ENCODE peak calls at places on chromosomes 4 and X, in five cellular contexts. B, S, U, N and O are unnamed samples.

GRCh38 chr4:186772936-186773335 is 49.3 kb upstream of the FAT1 start:
- DNase-seq in B (no peak), S (no peak), U (no peak), N (no peak), O (no peak)

GRCh38 chr4:166165829-166166420 is 292.9 kb downstream of the TLL1 start:
- DNase-seq in B (no peak), S (no peak), U (no peak), N (no peak), O (peak; percentile 3)

GRCh38 chr4:151114338-151114737 is 14.9 kb downstream of the RPS3A start:
- DNase-seq in B (no peak), S (no peak), U (no peak), N (no peak), O (no peak)

GRCh38 chrX:10875995-10876394 is 235.1 kb upstream of the HCCS start:
- DNase-seq in B (no peak), S (no peak), U (no peak), N (no peak), O (no peak)

GRCh38 chrX:18146954-18147353 is 73.7 kb downstream of the BEND2 start:
- DNase-seq in B (no peak), S (no peak), U (no peak), N (no peak), O (peak; percentile 36)

GRCh38 chr4:147049940-147050852 is 104.5 kb upstream of the TTC29 start:
- DNase-seq in B (peak; percentile 38), S (no peak), U (no peak), N (no peak), O (no peak)

GRCh38 chr4:10173039-10173753 is 56.6 kb upstream of the WDR1 start:
- DNase-seq in B (peak; percentile 42), S (no peak), U (no peak), N (peak; percentile 27), O (no peak)

GRCh38 chr4:81504685-81505598 is 33.2 kb upstream of the RASGEF1B start:
- DNase-seq in B (peak; percentile 83), S (peak; percentile 48), U (peak; percentile 23), N (peak; percentile 50), O (peak; percentile 83)

GRCh38 chr4:130054895-130055294 is 958.9 kb downstream of the C4orf33 start:
- DNase-seq in B (no peak), S (no peak), U (no peak), N (no peak), O (no peak)

GRCh38 chr4:161320377-161320776 is 843.4 kb downstream of the FSTL5 start:
- DNase-seq in B (no peak), S (no peak), U (no peak), N (no peak), O (no peak)

GRCh38 chrX:85024044-85024443 is 20.4 kb downstream of the APOOL start:
- DNase-seq in B (no peak), S (no peak), U (no peak), N (no peak), O (no peak)

GRCh38 chr4:88828846-88829245 is 131.2 kb upstream of the NAP1L5 start:
- DNase-seq in B (no peak), S (no peak), U (no peak), N (no peak), O (no peak)

DNA sequence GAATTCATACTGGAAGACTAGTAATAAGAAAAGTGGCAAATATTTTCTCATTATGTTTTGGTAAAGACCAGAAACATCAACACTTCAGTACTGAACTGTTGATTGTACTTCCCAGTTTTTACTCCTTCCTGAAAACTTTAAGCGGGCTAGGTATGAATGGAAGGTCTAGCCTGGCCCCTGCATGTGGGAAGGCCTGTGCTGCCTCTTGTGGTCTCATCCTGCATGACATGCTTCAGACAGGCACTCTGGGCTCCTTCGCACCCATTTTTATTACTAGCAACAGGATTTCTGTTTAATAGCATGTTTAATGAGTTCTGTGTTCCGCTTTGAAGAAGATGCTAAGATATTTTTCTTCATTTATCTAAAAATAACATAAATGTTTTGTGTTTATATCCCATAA is 279.1 kb downstream of the ANK2 start:
- DNase-seq in B (no peak), S (no peak), U (no peak), N (no peak), O (peak; percentile 29)
- TF ChIP-seq CTCF in B (no peak), S (peak; percentile 46), U (no peak), N (no peak), O (peak; percentile 54)

DNA sequence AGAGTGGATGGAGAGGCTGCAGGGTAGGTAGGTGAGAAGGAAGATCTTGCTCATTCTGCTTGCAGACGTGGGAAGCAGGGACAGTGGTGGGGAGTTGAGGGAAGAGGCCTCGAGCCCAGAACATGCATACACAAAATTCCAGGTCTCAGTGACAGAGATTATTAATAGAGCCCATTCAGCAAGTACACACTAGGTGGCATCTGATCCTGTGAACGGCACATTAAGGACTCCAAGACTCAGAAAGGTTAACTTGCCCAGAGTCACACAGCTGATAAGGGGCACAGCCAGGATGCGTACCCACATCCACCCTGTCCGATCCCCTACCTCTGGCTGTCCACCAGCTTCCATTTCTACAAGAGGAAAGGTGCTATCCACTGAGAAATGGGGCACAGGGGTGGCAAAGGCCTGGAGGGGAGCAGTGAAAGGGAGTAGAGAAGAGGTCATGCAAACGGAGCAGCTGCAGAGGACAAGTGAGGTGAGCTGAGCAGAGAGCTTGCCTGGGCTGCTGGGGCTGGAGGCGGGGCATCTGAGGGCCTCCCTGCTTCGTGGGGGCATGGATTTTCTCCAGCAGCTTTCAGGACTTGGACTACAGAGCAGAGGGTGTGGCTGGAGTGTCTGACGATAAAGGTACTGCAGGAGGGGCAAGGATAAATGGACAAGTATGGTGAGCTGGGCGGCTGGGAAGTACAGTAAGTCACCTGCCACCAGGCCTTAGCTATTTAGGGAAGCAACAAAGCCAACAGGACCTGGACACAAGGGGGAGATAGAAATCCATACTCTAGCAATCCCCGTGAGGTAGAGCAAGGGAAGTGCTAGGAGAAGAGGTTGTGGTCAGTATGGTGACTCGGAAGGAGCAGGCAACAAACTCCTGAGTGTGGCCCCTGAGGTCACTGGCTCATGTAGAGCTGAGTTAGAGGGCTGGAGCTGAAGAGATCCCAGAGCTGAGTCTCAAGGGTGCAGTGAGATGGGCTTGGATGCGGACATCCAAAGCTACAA is 11.2 kb downstream of the IDS start:
- DNase-seq in B (no peak), S (peak; percentile 27), U (no peak), N (no peak), O (no peak)
- TF ChIP-seq CTCF in B (no peak), S (no peak), U (no peak), N (no peak), O (no peak)

DNA sequence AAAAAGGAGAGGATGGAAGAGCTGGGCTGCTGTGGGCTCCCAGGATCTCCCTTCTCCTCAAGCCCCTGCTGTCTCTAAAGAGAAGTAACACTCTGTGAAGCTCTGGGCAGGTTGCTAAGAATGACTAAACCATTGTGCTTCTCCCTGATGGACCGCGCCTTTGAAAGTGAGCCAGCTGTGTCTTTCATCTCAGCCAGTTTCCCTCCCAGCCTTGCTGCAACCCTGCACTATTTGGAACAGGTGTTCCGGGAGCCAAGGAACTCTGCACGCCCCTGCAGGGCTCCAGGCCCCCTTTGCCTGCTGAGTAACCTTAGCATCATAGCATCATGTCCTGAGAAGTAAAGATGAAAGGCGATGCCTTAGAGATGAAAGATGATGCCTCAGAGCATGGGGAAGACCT is 39.7 kb downstream of the SMIM20 start:
- DNase-seq in B (no peak), S (no peak), U (no peak), N (no peak), O (no peak)
- TF ChIP-seq CTCF in B (no peak), S (no peak), U (no peak), N (no peak), O (no peak)

DNA sequence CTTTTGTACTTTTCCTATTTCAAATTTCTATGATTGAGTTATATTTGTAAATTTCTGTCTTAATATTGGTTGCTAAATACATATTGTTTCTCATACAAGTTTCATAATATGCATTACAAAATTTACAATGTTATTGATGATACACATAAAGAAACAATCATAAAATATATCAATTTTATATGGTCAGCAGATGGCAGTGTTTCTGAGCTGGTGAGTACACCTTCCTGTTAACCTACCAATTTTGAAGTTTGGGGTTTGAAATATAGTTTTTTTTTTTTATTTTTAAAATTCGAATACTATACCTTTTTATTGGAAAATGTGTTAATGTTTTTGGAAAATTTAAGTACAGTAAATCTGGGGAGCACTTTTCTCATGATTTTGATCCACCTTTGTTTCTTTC is 1953.1 kb upstream of the ADGRL3 start:
- DNase-seq in B (no peak), S (no peak), U (no peak), N (no peak), O (no peak)
- TF ChIP-seq CTCF in B (no peak), S (no peak), U (no peak), N (no peak), O (no peak)

GRCh38 chrX:81121513-81122363 is 80.0 kb downstream of the HMGN5 start:
- DNase-seq in B (peak; percentile 89), S (peak; percentile 89), U (peak; percentile 30), N (peak; percentile 80), O (peak; percentile 88)
- TF ChIP-seq CTCF in B (no peak), S (no peak), U (no peak), N (no peak), O (no peak)

DNA sequence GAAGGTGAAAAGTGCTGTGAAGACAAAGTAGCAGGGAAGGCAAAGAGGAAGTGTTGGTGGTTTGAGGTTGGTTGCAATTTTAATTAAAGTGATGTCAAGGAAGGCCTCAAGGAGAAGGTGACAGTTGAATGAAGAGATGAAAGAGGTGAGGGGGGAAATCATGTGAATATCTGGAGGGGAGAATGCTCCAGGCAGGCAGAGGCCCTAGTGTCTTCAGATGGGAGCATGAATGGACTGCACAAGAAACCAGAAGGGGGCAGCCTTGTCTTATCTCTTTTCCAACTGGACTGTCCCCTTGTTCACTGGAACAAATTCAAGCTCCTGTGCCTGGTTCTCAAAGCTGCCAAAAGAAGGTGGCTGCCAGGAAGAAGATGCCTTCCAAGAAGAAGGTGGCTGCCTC is 68.4 kb downstream of the MAOB start:
- DNase-seq in B (no peak), S (no peak), U (no peak), N (no peak), O (peak; percentile 38)
- TF ChIP-seq CTCF in B (no peak), S (no peak), U (no peak), N (no peak), O (no peak)

GRCh38 chr4:55554453-55555030 is 7.8 kb upstream of the CLOCK start:
- DNase-seq in B (no peak), S (no peak), U (no peak), N (no peak), O (no peak)
- TF ChIP-seq CTCF in B (peak; percentile 19), S (peak; percentile 29), U (peak; percentile 34), N (peak; percentile 42), O (peak; percentile 58)

DNA sequence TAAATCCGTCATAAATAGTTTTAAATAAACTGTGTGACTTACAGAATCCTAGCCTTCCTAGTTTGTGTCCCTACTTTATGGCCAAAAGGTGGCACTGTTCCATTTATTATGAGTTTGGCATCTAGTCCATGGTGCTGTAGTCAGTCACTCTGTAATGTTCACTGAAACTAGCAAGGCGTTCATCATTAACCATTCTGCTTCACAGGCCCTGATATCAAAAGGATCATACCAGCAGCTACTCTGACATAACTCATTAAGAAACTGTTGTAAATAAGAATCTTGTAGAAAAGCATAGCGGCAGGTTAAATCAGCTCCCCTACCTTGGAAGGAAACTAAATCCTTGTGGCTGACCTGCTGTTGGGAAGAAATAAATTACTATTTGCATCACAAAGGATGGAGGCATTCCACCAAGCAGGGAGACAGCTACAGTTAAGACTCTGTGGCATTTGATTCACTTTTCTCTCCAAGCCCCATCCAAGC is 919.6 kb upstream of the DIAPH2 start:
- DNase-seq in B (no peak), S (no peak), U (no peak), N (no peak), O (no peak)
- TF ChIP-seq CTCF in B (peak; percentile 8), S (peak; percentile 46), U (no peak), N (no peak), O (no peak)